ENCODE peak calls at places on chromosome 3, in four cellular contexts. L is sigmoid colon; J is BE2C; V is naive thymus-derived CD4-positive, alpha-beta T cell. I is an unnamed sample. For H3K36me3, the result is how much of the 10 kb centered on the place peaks cover.

GRCh38 chr3:140501770-140502364 is 176.0 kb upstream of the TRIM42 start:
- DNase-seq in L (no peak), J (no peak), V (no peak), I (no peak)

GRCh38 chr3:152383136-152383606 is 114.4 kb downstream of the MBNL1 start:
- DNase-seq in L (no peak), J (no peak), V (no peak), I (no peak)

GRCh38 chr3:147368561-147369151 is 37.7 kb downstream of the ZIC4 start:
- DNase-seq in L (no peak), J (no peak), V (no peak), I (no peak)

GRCh38 chr3:195546130-195546560 is 3.0 kb upstream of the PPP1R2 start:
- DNase-seq in L (peak), J (no peak), V (peak), I (peak)

GRCh38 chr3:131444180-131444579 is 58.6 kb downstream of the MRPL3 start:
- DNase-seq in L (no peak), J (no peak), V (no peak), I (no peak)

GRCh38 chr3:78048698-78049097 is 1008.8 kb downstream of the ROBO2 start:
- DNase-seq in L (no peak), J (no peak), V (no peak), I (no peak)

GRCh38 chr3:59783468-59783988 is 733.7 kb upstream of the CFAP20DC start:
- DNase-seq in L (no peak), J (no peak), V (peak), I (no peak)

GRCh38 chr3:46316258-46316657 is 37.7 kb upstream of the CCR2 start:
- DNase-seq in L (no peak), J (no peak), V (no peak), I (no peak)

GRCh38 chr3:117473981-117474563 is 764.5 kb downstream of the TUSC7 start:
- DNase-seq in L (no peak), J (no peak), V (no peak), I (no peak)

GRCh38 chr3:72452745-72453144 is 395.5 kb downstream of the SHQ1 start:
- DNase-seq in L (no peak), J (no peak), V (no peak), I (no peak)

GRCh38 chr3:192417012-192417411 is 310.3 kb downstream of the FGF12 start:
- DNase-seq in L (no peak), J (no peak), V (no peak), I (no peak)

GRCh38 chr3:104696470-104696869 is 670.2 kb upstream of the ALCAM start:
- DNase-seq in L (no peak), J (no peak), V (no peak), I (no peak)

GRCh38 chr3:138297059-138297607 is 32.5 kb downstream of the NME9 start:
- DNase-seq in L (no peak), J (no peak), V (no peak), I (no peak)

GRCh38 chr3:140358696-140359095 is 319.2 kb upstream of the TRIM42 start:
- DNase-seq in L (no peak), J (no peak), V (no peak), I (no peak)

GRCh38 chr3:113086506-113087461 is 96.0 kb downstream of the GTPBP8 start:
- DNase-seq in L (no peak), J (no peak), V (no peak), I (no peak)

GRCh38 chr3:34683851-34684250 is 885.4 kb downstream of the PDCD6IP start:
- DNase-seq in L (no peak), J (peak), V (no peak), I (no peak)

GRCh38 chr3:112061152-112061551 is 25.0 kb upstream of the C3orf52 start:
- DNase-seq in L (no peak), J (no peak), V (no peak), I (no peak)

GRCh38 chr3:190375671-190376070 is 12.3 kb upstream of the CLDN16 start:
- DNase-seq in L (no peak), J (no peak), V (no peak), I (no peak)

GRCh38 chr3:13539285-13539625 is 9.7 kb upstream of the FBLN2 start:
- DNase-seq in L (no peak), J (no peak), V (no peak), I (peak)

GRCh38 chr3:5758699-5759098 is 571.2 kb downstream of the EDEM1 start:
- DNase-seq in L (no peak), J (no peak), V (no peak), I (no peak)

GRCh38 chr3:12716605-12717121 is 42.4 kb downstream of the TMEM40 start:
- DNase-seq in L (no peak), J (no peak), V (no peak), I (no peak)

DNA sequence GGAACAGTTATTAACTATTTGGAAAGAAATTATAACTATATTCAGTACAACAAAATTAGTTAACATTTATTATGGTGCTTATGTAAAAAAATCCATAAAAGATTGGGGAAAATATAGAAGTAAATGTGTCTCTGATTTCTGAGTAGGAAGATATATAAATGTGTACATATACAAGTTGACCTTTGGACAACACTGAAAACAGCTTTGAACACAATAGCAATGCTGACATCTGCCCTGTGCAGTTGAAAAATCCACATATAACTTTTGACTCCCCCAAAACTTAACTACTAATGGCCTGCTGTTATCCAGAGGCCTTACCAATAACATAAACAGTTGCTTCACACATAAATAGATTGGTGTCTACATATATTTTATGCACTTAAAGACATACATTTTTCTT is 12.3 kb downstream of the TIMMDC1 start:
- DNase-seq in L (no peak), J (no peak), V (no peak), I (no peak)
- H3K36me3 ChIP-seq in L (under half), J (under half), V (under half), I (half or more)

DNA sequence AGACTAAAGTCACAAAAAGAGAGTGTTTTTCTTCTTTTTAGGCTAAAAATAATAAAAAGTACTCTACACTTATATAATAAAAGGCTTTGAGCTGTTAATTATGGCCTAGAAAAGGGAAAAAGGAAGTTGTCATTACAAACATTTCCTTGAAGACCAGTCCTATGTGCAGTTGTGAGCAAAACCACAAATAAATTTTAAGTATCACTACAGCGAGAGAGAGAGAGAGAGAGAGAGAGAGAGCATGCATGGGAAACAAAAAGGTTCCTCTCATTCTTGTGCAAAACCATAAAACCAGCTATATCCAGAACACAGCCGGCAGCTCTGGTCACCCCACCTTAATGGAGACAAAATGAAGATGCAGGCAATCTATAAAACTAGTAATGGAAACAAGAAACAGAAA is 33.6 kb downstream of the HEG1 start:
- DNase-seq in L (no peak), J (no peak), V (no peak), I (no peak)
- H3K36me3 ChIP-seq in L (under half), J (under half), V (under half), I (half or more)

GRCh38 chr3:133380481-133381225 is 19.2 kb upstream of the BFSP2 start:
- DNase-seq in L (no peak), J (peak), V (no peak), I (no peak)
- H3K36me3 ChIP-seq in L (under half), J (under half), V (under half), I (under half)

DNA sequence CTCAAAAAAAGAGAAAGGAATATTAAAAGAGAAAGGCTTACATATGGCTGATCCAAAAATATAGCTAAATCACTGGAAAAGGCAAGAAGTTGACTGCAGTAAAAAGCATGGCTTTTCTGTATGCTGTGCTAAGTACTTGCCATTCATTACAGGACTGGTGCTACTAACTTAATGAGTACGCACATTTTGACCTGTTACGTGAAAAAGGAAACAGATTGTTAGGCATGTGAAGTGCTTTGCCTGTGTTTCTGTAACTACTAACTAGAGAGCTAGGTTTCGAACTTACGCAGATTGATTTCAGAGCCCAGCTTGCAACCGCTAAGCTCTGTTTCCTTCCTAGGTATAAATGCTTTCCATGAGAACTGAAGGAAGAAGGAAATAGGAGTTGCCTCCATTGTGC is 2.8 kb downstream of the TRNT1 start:
- DNase-seq in L (no peak), J (no peak), V (no peak), I (no peak)
- H3K36me3 ChIP-seq in L (under half), J (under half), V (under half), I (under half)

DNA sequence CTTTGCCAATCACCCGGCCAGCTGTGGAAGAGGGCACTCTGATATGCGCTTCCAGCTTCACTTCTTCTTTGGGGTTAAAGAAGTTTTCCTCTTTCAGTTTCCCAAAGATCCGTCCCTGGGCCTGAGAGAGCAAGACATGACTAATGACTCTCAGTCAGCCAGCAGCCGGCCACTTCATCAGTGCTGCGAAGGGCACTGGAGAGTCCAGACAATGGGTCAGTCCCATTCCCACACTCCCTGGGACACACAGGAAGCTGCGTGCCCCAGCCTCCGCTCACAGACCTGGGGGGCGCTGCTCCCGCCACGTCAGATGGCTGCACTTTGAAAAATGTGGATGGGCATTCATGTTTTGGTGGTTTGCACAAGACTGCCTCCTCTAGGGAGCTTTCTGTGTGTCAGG is 63.3 kb downstream of the SENP2 start:
- DNase-seq in L (peak), J (no peak), V (no peak), I (no peak)
- H3K36me3 ChIP-seq in L (under half), J (under half), V (under half), I (half or more)

DNA sequence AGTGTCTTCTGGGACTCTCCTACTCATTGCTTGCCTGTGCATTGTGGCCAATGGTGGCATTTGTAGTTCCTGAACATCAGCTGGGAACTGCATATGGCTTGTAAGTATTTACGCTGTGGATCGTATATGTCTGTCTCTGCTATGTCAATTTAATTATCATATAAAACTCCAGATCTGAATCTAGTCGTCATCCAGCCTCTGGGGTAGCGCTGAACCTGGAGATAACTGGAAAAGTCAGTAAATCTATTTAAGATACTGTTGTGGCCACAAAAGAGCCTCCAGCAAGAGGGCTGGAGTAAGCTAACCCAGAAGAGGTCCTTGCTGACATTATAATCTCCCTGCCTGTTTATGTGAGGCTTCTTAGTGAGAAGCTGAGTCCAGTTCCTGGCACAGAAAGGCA is 21.6 kb downstream of the MFSD1 start:
- DNase-seq in L (no peak), J (no peak), V (no peak), I (no peak)
- H3K36me3 ChIP-seq in L (under half), J (under half), V (under half), I (under half)

GRCh38 chr3:30650348-30650995 is 44.1 kb downstream of the TGFBR2 start:
- DNase-seq in L (no peak), J (no peak), V (no peak), I (no peak)
- H3K36me3 ChIP-seq in L (under half), J (under half), V (half or more), I (half or more)

GRCh38 chr3:50652709-50653108 is 22.0 kb upstream of the DOCK3 start:
- DNase-seq in L (no peak), J (peak), V (peak), I (no peak)

GRCh38 chr3:50656417-50657195 is 18.1 kb upstream of the DOCK3 start:
- DNase-seq in L (peak), J (no peak), V (no peak), I (no peak)

GRCh38 chr3:50651875-50652529 is 22.7 kb upstream of the DOCK3 start:
- DNase-seq in L (no peak), J (no peak), V (no peak), I (no peak)

GRCh38 chr3:50655009-50655830 is 19.5 kb upstream of the DOCK3 start:
- DNase-seq in L (no peak), J (no peak), V (no peak), I (no peak)

GRCh38 chr3:50654196-50654595 is 20.5 kb upstream of the DOCK3 start:
- DNase-seq in L (no peak), J (no peak), V (no peak), I (no peak)
- H3K36me3 ChIP-seq in L (under half), J (under half), V (under half), I (under half)

I was measured in SJSA1.